ENCODE peak calls at places on chromosomes 12 and 14, in ten cellular contexts. B, N, E, I, D, H, A, G, K and C are unnamed samples.
A peak's percentile ranks its signal among the peaks of the same experiment; 100 is the strongest.

GRCh38 chr14:93543766-93544165 is 113.0 kb downstream of the UNC79 start:
- DNase-seq in I (peak; percentile 53), D (no peak), H (no peak), A (peak; percentile 72), K (peak; percentile 27), N (no peak), E (no peak), B (no peak), G (no peak), C (peak; percentile 14)

GRCh38 chr14:32367501-32367900 is 38.4 kb downstream of the AKAP6 start:
- DNase-seq in B (no peak), E (no peak), D (peak; percentile 33), N (no peak), A (peak; percentile 26), I (peak; percentile 32), K (peak; percentile 9), G (no peak), H (no peak), C (peak; percentile 42)

GRCh38 chr12:34218193-34219045 is 196.1 kb downstream of the ALG10 start:
- DNase-seq in B (peak; percentile 95), N (peak; percentile 57), I (peak; percentile 89), H (peak; percentile 82), G (no peak), E (peak; percentile 61), K (peak; percentile 71), A (peak; percentile 73), D (peak; percentile 6), C (peak; percentile 48)

GRCh38 chr12:108616941-108617858 is 16.5 kb downstream of the SELPLG start:
- DNase-seq in D (peak; percentile 26), I (no peak), B (no peak), N (no peak), A (no peak), K (peak; percentile 94), E (no peak), H (no peak), G (no peak), C (no peak)

GRCh38 chr14:99038401-99038800 is 233.6 kb downstream of the BCL11B start:
- DNase-seq in D (peak; percentile 68), K (no peak), E (no peak), H (no peak), I (no peak), N (no peak), G (no peak), B (no peak), A (no peak), C (peak; percentile 77)

GRCh38 chr12:51388066-51388799 is 3.0 kb downstream of the GALNT6 start:
- DNase-seq in I (peak; percentile 82), G (no peak), B (peak; percentile 57), H (no peak), E (no peak), A (peak; percentile 93), D (peak; percentile 20), K (no peak), N (peak; percentile 61), C (peak; percentile 82)

GRCh38 chr12:104470521-104470920 is 13.8 kb downstream of the CHST11 start:
- DNase-seq in D (no peak), A (no peak), H (no peak), K (no peak), I (no peak), N (no peak), B (no peak), G (no peak), E (no peak), C (no peak)

GRCh38 chr14:97641827-97642226 is 844.6 kb downstream of the VRK1 start:
- DNase-seq in B (no peak), I (no peak), E (no peak), K (no peak), G (no peak), A (no peak), D (no peak), N (no peak), H (no peak), C (no peak)

GRCh38 chr12:56229819-56230448 is at the start of gene SLC39A5:
- DNase-seq in N (no peak), E (peak; percentile 40), B (no peak), K (no peak), A (no peak), H (no peak), G (no peak), I (no peak), D (no peak), C (no peak)

DNA sequence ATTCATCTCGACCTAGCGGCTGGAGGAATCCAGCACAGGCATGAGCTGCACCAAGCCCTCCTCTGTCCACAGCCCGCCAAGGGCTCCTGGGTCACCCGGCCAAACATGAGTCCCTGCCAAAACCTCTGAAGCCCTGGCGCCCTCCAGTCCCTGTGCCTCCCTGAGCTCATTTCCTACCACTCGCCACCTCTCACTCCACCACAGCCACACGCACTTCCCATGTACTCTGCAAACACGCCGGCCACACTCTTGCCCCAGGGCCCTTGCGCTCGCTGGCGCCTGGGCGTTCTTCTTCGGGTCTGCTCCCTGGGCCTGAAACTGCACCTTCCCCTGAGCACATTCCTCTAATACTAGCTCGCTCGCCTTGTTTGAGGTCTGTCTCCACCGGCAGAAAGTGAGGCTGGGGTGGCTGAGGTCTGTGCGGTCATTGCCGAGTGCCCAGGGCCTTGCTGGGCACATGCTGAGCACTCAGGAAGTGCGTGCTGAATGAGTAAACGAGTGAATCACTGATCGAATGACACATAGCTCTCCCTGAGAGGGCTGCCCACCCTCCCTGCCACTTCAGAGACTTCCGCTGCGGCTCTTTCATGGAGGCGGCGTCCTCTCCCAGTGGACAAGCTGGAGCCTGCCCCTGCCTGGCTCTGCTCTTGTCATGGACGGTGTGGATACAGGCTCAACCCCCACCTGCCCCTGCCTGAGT is 33.7 kb upstream of the DLK1 start:
- DNase-seq in I (peak; percentile 98), E (no peak), N (no peak), B (no peak), D (peak; percentile 94), A (peak; percentile 88), K (no peak), H (no peak), G (no peak), C (peak; percentile 96)
- H3K9ac ChIP-seq in I (peak overlapping the region; percentile 28), E (no peak overlapping the region), N (no peak overlapping the region), B (peak overlapping the region; percentile 42), D (peak overlapping the region; percentile 68), A (no peak overlapping the region), K (no peak overlapping the region), H (no peak overlapping the region), G (peak overlapping the region; percentile 27), C (no peak overlapping the region)

DNA sequence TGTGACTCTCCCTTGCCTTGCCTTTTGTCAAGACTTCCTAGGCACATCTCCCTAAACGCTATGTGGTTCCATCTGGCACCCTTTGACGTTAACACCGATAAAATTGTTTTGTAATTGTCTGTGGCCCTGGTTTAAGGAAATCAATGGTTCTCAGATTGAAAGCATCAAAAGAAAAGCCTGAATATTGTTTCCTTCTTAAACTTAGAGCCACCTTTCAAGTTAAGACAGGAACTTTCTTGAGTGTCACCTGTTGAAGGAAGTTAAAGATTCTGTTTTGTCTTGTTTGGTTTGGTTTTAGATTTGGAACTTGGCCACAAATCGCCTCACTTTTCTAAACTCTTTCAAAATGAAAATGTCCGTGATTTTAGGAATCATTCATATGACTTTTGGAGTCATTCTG is 14.8 kb upstream of the DNAH10 start:
- DNase-seq in E (no peak), B (no peak), K (no peak), G (no peak), D (no peak), A (no peak), I (no peak), H (no peak), N (no peak), C (no peak)
- H3K36me3 ChIP-seq in E (peaks cover 12% of the 10 kb centered on the region), B (peaks cover 81% of the 10 kb centered on the region), K (no peaks in the 10 kb centered on the region), G (peaks cover 92% of the 10 kb centered on the region), D (peaks cover 24% of the 10 kb centered on the region), A (peaks cover 74% of the 10 kb centered on the region), I (peaks cover 23% of the 10 kb centered on the region), H (peaks cover 19% of the 10 kb centered on the region), N (peaks cover 83% of the 10 kb centered on the region), C (peaks cover 13% of the 10 kb centered on the region)

GRCh38 chr14:103628221-103628683 is 759 bp upstream of the KLC1 start:
- DNase-seq in N (peak; percentile 51), E (peak; percentile 84), D (peak; percentile 65), H (peak; percentile 95), G (peak; percentile 36), B (no peak), I (peak; percentile 89), A (peak; percentile 91), K (peak; percentile 57), C (peak; percentile 79)

GRCh38 chr14:103633391-103633790 is 4.4 kb downstream of the KLC1 start:
- DNase-seq in A (no peak), H (no peak), E (no peak), B (no peak), D (no peak), I (no peak), N (no peak), G (no peak), K (no peak), C (no peak)

GRCh38 chr14:103629503-103630121 is 601 bp downstream of the KLC1 start:
- DNase-seq in D (no peak), E (peak; percentile 68), N (no peak), A (peak; percentile 70), H (peak; percentile 88), I (peak; percentile 28), G (peak; percentile 58), K (peak; percentile 6), B (no peak), C (no peak)

GRCh38 chr14:103628684-103629502 is at the start of gene KLC1:
- DNase-seq in B (no peak), D (peak; percentile 50), A (peak; percentile 91), G (peak; percentile 79), E (peak; percentile 90), H (peak; percentile 95), K (peak; percentile 41), N (peak; percentile 84), I (peak; percentile 58), C (peak; percentile 64)

GRCh38 chr14:103630364-103631108 is 1.5 kb downstream of the KLC1 start:
- DNase-seq in A (peak; percentile 60), H (no peak), B (no peak), E (no peak), G (no peak), D (no peak), I (peak; percentile 47), N (no peak), K (no peak), C (no peak)
- H3K9ac ChIP-seq in A (peak overlapping the region; percentile 93), H (peak overlapping the region; percentile 10), B (no peak overlapping the region), E (peak overlapping the region; percentile 46), G (no peak overlapping the region), D (peak overlapping the region; percentile 95), I (peak overlapping the region; percentile 91), N (peak overlapping the region; percentile 91), K (peak overlapping the region; percentile 83), C (peak overlapping the region; percentile 96)

DNA sequence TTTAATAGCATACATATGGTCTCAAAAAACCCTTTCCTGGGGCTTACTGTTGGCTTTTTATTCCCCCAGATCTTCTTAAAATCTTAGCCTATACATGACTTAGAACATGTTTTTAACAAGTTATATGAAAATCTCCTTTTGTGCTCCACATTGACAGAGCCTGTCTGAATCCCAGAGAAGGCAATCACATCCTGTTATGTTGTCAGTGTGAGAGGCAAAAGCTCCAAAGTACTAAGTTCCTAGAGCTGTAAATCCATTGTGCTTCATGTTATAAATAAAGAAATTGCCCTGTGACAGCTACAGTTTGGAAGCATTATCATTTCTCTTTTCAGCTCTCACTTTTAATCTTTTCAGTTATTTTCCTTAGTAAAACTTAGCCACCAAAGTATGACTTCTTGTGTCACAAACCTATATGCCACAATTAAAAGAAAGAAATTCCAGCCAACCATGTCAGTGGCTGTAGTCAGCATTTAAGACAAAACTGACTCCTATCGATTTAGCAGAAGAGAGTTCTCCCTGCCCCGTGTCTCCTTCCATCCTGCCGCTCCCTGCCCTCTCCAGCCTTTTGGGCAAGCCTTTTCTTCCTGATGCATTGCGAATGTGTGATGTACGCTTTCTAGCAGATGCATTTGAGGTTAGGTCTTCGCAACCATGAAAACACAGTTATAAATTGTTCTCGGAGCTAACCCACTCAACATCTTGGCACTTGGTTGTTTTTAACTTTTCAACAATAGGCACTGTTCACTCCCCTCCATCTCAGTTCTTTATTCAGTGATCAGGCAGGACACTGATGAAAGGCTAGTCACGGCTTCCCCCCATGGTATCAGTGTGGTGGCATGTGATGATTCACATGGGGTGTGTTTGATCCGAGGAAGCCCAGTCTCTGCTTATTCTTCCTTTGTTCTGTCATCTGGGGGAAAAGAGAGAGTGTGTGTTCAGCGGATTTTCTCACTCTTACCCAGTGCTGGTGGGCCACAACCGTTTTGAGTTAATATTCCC is 143.5 kb downstream of the SSPN start:
- DNase-seq in A (peak; percentile 28), K (no peak), G (no peak), D (peak; percentile 78), E (no peak), H (no peak), N (no peak), B (no peak), I (peak; percentile 80), C (peak; percentile 84)
- H3K36me3 ChIP-seq in A (peaks cover 7% of the 10 kb centered on the region), K (no peaks in the 10 kb centered on the region), G (no peaks in the 10 kb centered on the region), D (no peaks in the 10 kb centered on the region), E (no peaks in the 10 kb centered on the region), H (no peaks in the 10 kb centered on the region), N (no peaks in the 10 kb centered on the region), B (no peaks in the 10 kb centered on the region), I (no peaks in the 10 kb centered on the region), C (no peaks in the 10 kb centered on the region)